ENCODE peak calls at places on chromosomes 6 and 20, in six cellular contexts. One of them, this sample, is unnamed.
A peak's percentile ranks its signal among the peaks of the same experiment; 100 is the strongest.

GRCh38 chr20:42837456-42837855 is 352.2 kb downstream of the PTPRT start:
- DNase-seq in kidney tubule cell: no peak
- DNase-seq in kidney glomerular epithelial cell: no peak
- DNase-seq in CD4-positive, alpha-beta T cell: no peak
- DNase-seq in Daoy: no peak
- DNase-seq in stimulated activated CD8-positive, alpha-beta memory T cell treated with anti-CD3 and anti-CD28 coated beads, Interleukin-4, amount 100 ng/mL, for 4 hours: no peak
- DNase-seq in this sample: no peak

GRCh38 chr6:37239950-37240713 is 17.4 kb upstream of the TBC1D22B start:
- DNase-seq in kidney tubule cell: peak; percentile 100
- DNase-seq in kidney glomerular epithelial cell: peak; percentile 99
- DNase-seq in CD4-positive, alpha-beta T cell: peak; percentile 36
- DNase-seq in Daoy: peak; percentile 94
- DNase-seq in stimulated activated CD8-positive, alpha-beta memory T cell treated with anti-CD3 and anti-CD28 coated beads, Interleukin-4, amount 100 ng/mL, for 4 hours: peak; percentile 38
- DNase-seq in this sample: peak; percentile 90

GRCh38 chr20:63625771-63626423 is 1.0 kb downstream of the GMEB2 start:
- DNase-seq in kidney tubule cell: peak; percentile 48
- DNase-seq in kidney glomerular epithelial cell: peak; percentile 28
- DNase-seq in CD4-positive, alpha-beta T cell: no peak
- DNase-seq in Daoy: peak; percentile 30
- DNase-seq in stimulated activated CD8-positive, alpha-beta memory T cell treated with anti-CD3 and anti-CD28 coated beads, Interleukin-4, amount 100 ng/mL, for 4 hours: no peak
- DNase-seq in this sample: no peak

GRCh38 chr6:54135665-54136370 is 24.6 kb downstream of the MLIP start:
- DNase-seq in kidney tubule cell: peak; percentile 31
- DNase-seq in kidney glomerular epithelial cell: peak; percentile 67
- DNase-seq in CD4-positive, alpha-beta T cell: no peak
- DNase-seq in Daoy: peak; percentile 36
- DNase-seq in stimulated activated CD8-positive, alpha-beta memory T cell treated with anti-CD3 and anti-CD28 coated beads, Interleukin-4, amount 100 ng/mL, for 4 hours: no peak
- DNase-seq in this sample: peak; percentile 3

GRCh38 chr20:9214676-9215075 is 145.8 kb downstream of the PLCB4 start:
- DNase-seq in kidney tubule cell: no peak
- DNase-seq in kidney glomerular epithelial cell: no peak
- DNase-seq in CD4-positive, alpha-beta T cell: no peak
- DNase-seq in Daoy: no peak
- DNase-seq in stimulated activated CD8-positive, alpha-beta memory T cell treated with anti-CD3 and anti-CD28 coated beads, Interleukin-4, amount 100 ng/mL, for 4 hours: no peak
- DNase-seq in this sample: peak; percentile 84

GRCh38 chr6:46437671-46438221 is 53.5 kb downstream of the RCAN2 start:
- DNase-seq in kidney tubule cell: peak; percentile 9
- DNase-seq in kidney glomerular epithelial cell: no peak
- DNase-seq in CD4-positive, alpha-beta T cell: no peak
- DNase-seq in Daoy: no peak
- DNase-seq in stimulated activated CD8-positive, alpha-beta memory T cell treated with anti-CD3 and anti-CD28 coated beads, Interleukin-4, amount 100 ng/mL, for 4 hours: no peak
- DNase-seq in this sample: no peak

GRCh38 chr6:136011475-136011874 is 160.0 kb downstream of the PDE7B start:
- DNase-seq in kidney tubule cell: no peak
- DNase-seq in kidney glomerular epithelial cell: no peak
- DNase-seq in CD4-positive, alpha-beta T cell: no peak
- DNase-seq in Daoy: no peak
- DNase-seq in stimulated activated CD8-positive, alpha-beta memory T cell treated with anti-CD3 and anti-CD28 coated beads, Interleukin-4, amount 100 ng/mL, for 4 hours: no peak
- DNase-seq in this sample: no peak

GRCh38 chr6:49676671-49677281 is 36.6 kb downstream of the CRISP2 start:
- DNase-seq in kidney tubule cell: peak; percentile 56
- DNase-seq in kidney glomerular epithelial cell: peak; percentile 28
- DNase-seq in CD4-positive, alpha-beta T cell: no peak
- DNase-seq in Daoy: peak; percentile 44
- DNase-seq in stimulated activated CD8-positive, alpha-beta memory T cell treated with anti-CD3 and anti-CD28 coated beads, Interleukin-4, amount 100 ng/mL, for 4 hours: no peak
- DNase-seq in this sample: no peak

GRCh38 chr6:2124260-2124709 is 121.1 kb downstream of the GMDS start:
- DNase-seq in kidney tubule cell: no peak
- DNase-seq in kidney glomerular epithelial cell: no peak
- DNase-seq in CD4-positive, alpha-beta T cell: no peak
- DNase-seq in Daoy: peak; percentile 50
- DNase-seq in stimulated activated CD8-positive, alpha-beta memory T cell treated with anti-CD3 and anti-CD28 coated beads, Interleukin-4, amount 100 ng/mL, for 4 hours: no peak
- DNase-seq in this sample: no peak

GRCh38 chr6:161088676-161089328 is 97.2 kb downstream of the MAP3K4 start:
- DNase-seq in kidney tubule cell: peak; percentile 6
- DNase-seq in kidney glomerular epithelial cell: no peak
- DNase-seq in CD4-positive, alpha-beta T cell: no peak
- DNase-seq in Daoy: no peak
- DNase-seq in stimulated activated CD8-positive, alpha-beta memory T cell treated with anti-CD3 and anti-CD28 coated beads, Interleukin-4, amount 100 ng/mL, for 4 hours: no peak
- DNase-seq in this sample: no peak

GRCh38 chr6:125231133-125231532 is 70.6 kb downstream of the HDDC2 start:
- DNase-seq in kidney tubule cell: no peak
- DNase-seq in kidney glomerular epithelial cell: no peak
- DNase-seq in CD4-positive, alpha-beta T cell: no peak
- DNase-seq in Daoy: no peak
- DNase-seq in stimulated activated CD8-positive, alpha-beta memory T cell treated with anti-CD3 and anti-CD28 coated beads, Interleukin-4, amount 100 ng/mL, for 4 hours: no peak
- DNase-seq in this sample: no peak

GRCh38 chr20:37327748-37328147 is 18.2 kb upstream of the SRC start:
- DNase-seq in kidney tubule cell: no peak
- DNase-seq in kidney glomerular epithelial cell: no peak
- DNase-seq in CD4-positive, alpha-beta T cell: no peak
- DNase-seq in Daoy: no peak
- DNase-seq in stimulated activated CD8-positive, alpha-beta memory T cell treated with anti-CD3 and anti-CD28 coated beads, Interleukin-4, amount 100 ng/mL, for 4 hours: no peak
- DNase-seq in this sample: peak; percentile 41

GRCh38 chr6:1498491-1499113 is 109.2 kb downstream of the FOXF2 start:
- DNase-seq in kidney tubule cell: no peak
- DNase-seq in kidney glomerular epithelial cell: no peak
- DNase-seq in CD4-positive, alpha-beta T cell: no peak
- DNase-seq in Daoy: no peak
- DNase-seq in stimulated activated CD8-positive, alpha-beta memory T cell treated with anti-CD3 and anti-CD28 coated beads, Interleukin-4, amount 100 ng/mL, for 4 hours: no peak
- DNase-seq in this sample: no peak

GRCh38 chr6:160765412-160765811 is 63.4 kb downstream of the PLG start:
- DNase-seq in kidney tubule cell: no peak
- DNase-seq in kidney glomerular epithelial cell: no peak
- DNase-seq in CD4-positive, alpha-beta T cell: no peak
- DNase-seq in Daoy: no peak
- DNase-seq in stimulated activated CD8-positive, alpha-beta memory T cell treated with anti-CD3 and anti-CD28 coated beads, Interleukin-4, amount 100 ng/mL, for 4 hours: no peak
- DNase-seq in this sample: no peak

GRCh38 chr6:163413345-163414116 is 987 bp upstream of the QKI start:
- DNase-seq in kidney tubule cell: peak; percentile 92
- DNase-seq in kidney glomerular epithelial cell: peak; percentile 54
- DNase-seq in CD4-positive, alpha-beta T cell: peak; percentile 90
- DNase-seq in Daoy: peak; percentile 97
- DNase-seq in stimulated activated CD8-positive, alpha-beta memory T cell treated with anti-CD3 and anti-CD28 coated beads, Interleukin-4, amount 100 ng/mL, for 4 hours: peak; percentile 82
- DNase-seq in this sample: peak; percentile 81

GRCh38 chr20:20462185-20462584 is 94.3 kb downstream of the INSM1 start:
- DNase-seq in kidney tubule cell: no peak
- DNase-seq in kidney glomerular epithelial cell: no peak
- DNase-seq in CD4-positive, alpha-beta T cell: no peak
- DNase-seq in Daoy: no peak
- DNase-seq in stimulated activated CD8-positive, alpha-beta memory T cell treated with anti-CD3 and anti-CD28 coated beads, Interleukin-4, amount 100 ng/mL, for 4 hours: no peak
- DNase-seq in this sample: no peak

GRCh38 chr6:24340998-24341934 is 16.6 kb downstream of the DCDC2 start:
- DNase-seq in kidney tubule cell: peak; percentile 94
- DNase-seq in kidney glomerular epithelial cell: peak; percentile 98
- DNase-seq in CD4-positive, alpha-beta T cell: no peak
- DNase-seq in Daoy: peak; percentile 25
- DNase-seq in stimulated activated CD8-positive, alpha-beta memory T cell treated with anti-CD3 and anti-CD28 coated beads, Interleukin-4, amount 100 ng/mL, for 4 hours: no peak
- DNase-seq in this sample: no peak

GRCh38 chr20:13397300-13397724 is 176.2 kb downstream of the ISM1 start:
- DNase-seq in kidney tubule cell: no peak
- DNase-seq in kidney glomerular epithelial cell: no peak
- DNase-seq in CD4-positive, alpha-beta T cell: no peak
- DNase-seq in Daoy: no peak
- DNase-seq in stimulated activated CD8-positive, alpha-beta memory T cell treated with anti-CD3 and anti-CD28 coated beads, Interleukin-4, amount 100 ng/mL, for 4 hours: no peak
- DNase-seq in this sample: no peak

GRCh38 chr6:167717867-167718266 is 108.8 kb upstream of the AFDN start:
- DNase-seq in kidney tubule cell: no peak
- DNase-seq in kidney glomerular epithelial cell: no peak
- DNase-seq in CD4-positive, alpha-beta T cell: no peak
- DNase-seq in Daoy: no peak
- DNase-seq in stimulated activated CD8-positive, alpha-beta memory T cell treated with anti-CD3 and anti-CD28 coated beads, Interleukin-4, amount 100 ng/mL, for 4 hours: no peak
- DNase-seq in this sample: no peak

GRCh38 chr6:35973670-35974222 is 50.7 kb downstream of the SLC26A8 start:
- DNase-seq in kidney tubule cell: peak; percentile 70
- DNase-seq in kidney glomerular epithelial cell: no peak
- DNase-seq in CD4-positive, alpha-beta T cell: no peak
- DNase-seq in Daoy: peak; percentile 65
- DNase-seq in stimulated activated CD8-positive, alpha-beta memory T cell treated with anti-CD3 and anti-CD28 coated beads, Interleukin-4, amount 100 ng/mL, for 4 hours: no peak
- DNase-seq in this sample: no peak

GRCh38 chr6:105824732-105825131 is 261.4 kb upstream of the PRDM1 start:
- DNase-seq in kidney tubule cell: no peak
- DNase-seq in kidney glomerular epithelial cell: peak; percentile 9
- DNase-seq in CD4-positive, alpha-beta T cell: no peak
- DNase-seq in Daoy: no peak
- DNase-seq in stimulated activated CD8-positive, alpha-beta memory T cell treated with anti-CD3 and anti-CD28 coated beads, Interleukin-4, amount 100 ng/mL, for 4 hours: no peak
- DNase-seq in this sample: no peak

GRCh38 chr20:1328680-1329330 is at the start of gene SDCBP2:
- DNase-seq in kidney tubule cell: peak; percentile 83
- DNase-seq in kidney glomerular epithelial cell: no peak
- DNase-seq in CD4-positive, alpha-beta T cell: no peak
- DNase-seq in Daoy: no peak
- DNase-seq in stimulated activated CD8-positive, alpha-beta memory T cell treated with anti-CD3 and anti-CD28 coated beads, Interleukin-4, amount 100 ng/mL, for 4 hours: no peak
- DNase-seq in this sample: no peak

GRCh38 chr6:5135783-5136376 is 50.7 kb downstream of the PPP1R3G start:
- DNase-seq in kidney tubule cell: peak; percentile 35
- DNase-seq in kidney glomerular epithelial cell: peak; percentile 29
- DNase-seq in CD4-positive, alpha-beta T cell: peak; percentile 15
- DNase-seq in Daoy: peak; percentile 62
- DNase-seq in stimulated activated CD8-positive, alpha-beta memory T cell treated with anti-CD3 and anti-CD28 coated beads, Interleukin-4, amount 100 ng/mL, for 4 hours: peak; percentile 8
- DNase-seq in this sample: no peak

GRCh38 chr6:111975501-111975900 is 78.4 kb upstream of the CCN6 start:
- DNase-seq in kidney tubule cell: no peak
- DNase-seq in kidney glomerular epithelial cell: no peak
- DNase-seq in CD4-positive, alpha-beta T cell: no peak
- DNase-seq in Daoy: no peak
- DNase-seq in stimulated activated CD8-positive, alpha-beta memory T cell treated with anti-CD3 and anti-CD28 coated beads, Interleukin-4, amount 100 ng/mL, for 4 hours: no peak
- DNase-seq in this sample: no peak

GRCh38 chr20:62043131-62043914 is 22.4 kb downstream of the TAF4 start:
- DNase-seq in kidney tubule cell: no peak
- DNase-seq in kidney glomerular epithelial cell: no peak
- DNase-seq in CD4-positive, alpha-beta T cell: no peak
- DNase-seq in Daoy: no peak
- DNase-seq in stimulated activated CD8-positive, alpha-beta memory T cell treated with anti-CD3 and anti-CD28 coated beads, Interleukin-4, amount 100 ng/mL, for 4 hours: no peak
- DNase-seq in this sample: no peak

GRCh38 chr6:74879234-74879633 is 326.6 kb downstream of the COL12A1 start:
- DNase-seq in kidney tubule cell: peak; percentile 44
- DNase-seq in kidney glomerular epithelial cell: peak; percentile 9
- DNase-seq in CD4-positive, alpha-beta T cell: no peak
- DNase-seq in Daoy: no peak
- DNase-seq in stimulated activated CD8-positive, alpha-beta memory T cell treated with anti-CD3 and anti-CD28 coated beads, Interleukin-4, amount 100 ng/mL, for 4 hours: no peak
- DNase-seq in this sample: peak; percentile 63

This sample was measured in AG04450.